ENCODE peak calls at places on chromosomes 16 and 17, in five cellular contexts. T is HEK293T, O is H1, Z is NT2/D1, D is HepG2. B is an unnamed sample.

GRCh38 chr17:61007980-61008379 is 330.3 kb downstream of the BCAS3 start:
- DNase-seq in Z (no peak), D (no peak), T (no peak), O (no peak), B (no peak)

GRCh38 chr16:56514845-56515244 is 5.0 kb downstream of the BBS2 start:
- DNase-seq in Z (no peak), O (no peak), T (no peak), D (no peak), B (no peak)

GRCh38 chr17:32310927-32311568 is 30.9 kb downstream of the C17orf75 start:
- DNase-seq in D (no peak), T (no peak), Z (no peak), O (no peak), B (no peak)

GRCh38 chr16:23504076-23504452 is 6.2 kb downstream of the GGA2 start:
- DNase-seq in O (no peak), D (no peak), T (no peak), Z (no peak), B (no peak)

GRCh38 chr16:3401719-3402397 is 843 bp downstream of the ZNF174 start:
- DNase-seq in D (peak; percentile 18), O (no peak), Z (no peak), T (peak; percentile 40), B (no peak)

GRCh38 chr17:7440823-7441174 is 1.5 kb downstream of the FGF11 start:
- DNase-seq in D (no peak), O (no peak), Z (no peak), T (peak; percentile 25), B (no peak)

GRCh38 chr17:44546711-44547606 is 10.3 kb upstream of the FZD2 start:
- DNase-seq in Z (no peak), D (no peak), O (no peak), T (no peak), B (no peak)

GRCh38 chr16:78022347-78022746 is at the start of gene CLEC3A:
- DNase-seq in D (no peak), O (no peak), Z (no peak), T (no peak), B (no peak)

GRCh38 chr17:39726617-39727016 is 3.7 kb downstream of the MIEN1 start:
- DNase-seq in Z (no peak), D (no peak), T (no peak), O (no peak), B (no peak)

GRCh38 chr16:58299757-58300349 is 5.0 kb upstream of the PRSS54 start:
- DNase-seq in Z (peak; percentile 59), D (peak; percentile 26), O (peak; percentile 38), T (peak; percentile 40), B (no peak)

GRCh38 chr17:42438600-42439567 is 15.8 kb upstream of the CAVIN1 start:
- DNase-seq in Z (no peak), T (no peak), O (no peak), D (peak; percentile 39), B (no peak)

GRCh38 chr16:89094252-89094901 is 725 bp downstream of the ACSF3 start:
- DNase-seq in D (peak; percentile 35), Z (no peak), T (peak; percentile 29), O (no peak), B (no peak)

GRCh38 chr17:29051731-29052130 is 8.8 kb downstream of the PIPOX start:
- DNase-seq in O (no peak), D (no peak), T (no peak), Z (no peak), B (no peak)

GRCh38 chr16:75010427-75010826 is 11.6 kb downstream of the ZNRF1 start:
- DNase-seq in T (no peak), D (no peak), O (no peak), Z (no peak), B (no peak)

GRCh38 chr16:49698416-49698815 is 157.5 kb downstream of the ZNF423 start:
- DNase-seq in Z (no peak), O (no peak), T (peak; percentile 20), D (no peak), B (no peak)

GRCh38 chr16:47504599-47504998 is 43.5 kb downstream of the PHKB start:
- DNase-seq in O (no peak), Z (no peak), D (no peak), T (no peak), B (no peak)

GRCh38 chr17:1144139-1144538 is 35.6 kb downstream of the ABR start:
- DNase-seq in D (no peak), O (no peak), T (no peak), Z (no peak), B (no peak)

GRCh38 chr17:72705905-72706395 is 386.5 kb downstream of the SLC39A11 start:
- DNase-seq in Z (no peak), T (no peak), D (no peak), O (no peak), B (no peak)

GRCh38 chr16:3095869-3096268 is 3.2 kb downstream of the ZSCAN10 start:
- DNase-seq in Z (no peak), D (no peak), T (no peak), O (no peak), B (no peak)

DNA sequence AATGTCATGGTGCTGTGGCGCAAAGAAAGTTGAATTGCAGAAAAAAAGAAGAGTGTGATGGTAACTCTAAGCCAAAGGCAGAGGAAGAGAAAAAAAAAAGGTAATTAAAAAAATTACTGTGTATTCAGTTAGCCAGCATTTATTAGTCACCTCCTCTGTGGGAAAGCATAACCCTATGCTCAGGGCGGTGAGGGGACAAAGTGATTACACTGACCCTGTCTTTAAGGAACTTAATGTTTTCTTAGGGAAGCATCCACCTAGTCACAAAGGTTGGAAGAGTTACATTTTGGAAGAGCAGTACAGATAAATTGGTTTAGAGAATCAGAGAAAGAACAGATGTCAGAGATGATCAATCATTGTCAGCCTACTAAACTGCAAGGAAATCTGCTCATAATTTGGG is 410.3 kb downstream of the CDH11 start:
- DNase-seq in T (no peak), O (no peak), Z (no peak), D (no peak), B (no peak)
- TF ChIP-seq SUZ12 in T (no peak), O (no peak), Z (no peak), D (no peak), B (no peak)

DNA sequence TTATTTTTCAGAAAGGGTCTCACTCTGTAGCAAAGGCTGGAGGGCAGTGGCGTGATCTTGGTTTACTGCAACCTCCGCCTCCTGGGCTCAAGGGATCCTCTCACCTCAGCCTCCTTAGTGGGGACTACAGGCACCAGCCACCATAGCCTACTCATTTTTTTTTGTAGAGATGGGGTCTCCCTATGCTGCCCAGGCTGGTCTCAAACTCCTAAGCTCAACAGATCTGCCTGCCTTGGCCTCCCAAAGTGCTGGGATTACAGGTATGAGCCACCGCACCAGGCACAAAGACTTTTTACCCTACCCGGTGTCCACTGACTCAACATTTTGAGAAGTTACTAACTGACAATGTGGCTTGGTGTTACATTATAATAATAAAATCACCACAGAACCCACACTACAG is 7.2 kb downstream of the GRB2 start:
- DNase-seq in T (no peak), D (no peak), O (no peak), Z (no peak), B (no peak)
- TF ChIP-seq SUZ12 in T (no peak), D (no peak), O (no peak), Z (no peak), B (no peak)

GRCh38 chr16:18788828-18789514 is 1.2 kb downstream of the RPS15A start:
- DNase-seq in O (no peak), T (no peak), Z (no peak), D (no peak), B (no peak)
- TF ChIP-seq SUZ12 in O (no peak), T (no peak), Z (no peak), D (no peak), B (no peak)

GRCh38 chr17:66678827-66679226 is 156.1 kb upstream of the CACNG5 start:
- DNase-seq in T (no peak), O (no peak), Z (no peak), D (no peak), B (no peak)

GRCh38 chr17:66675991-66676371 is 158.9 kb upstream of the CACNG5 start:
- DNase-seq in O (no peak), D (no peak), T (no peak), Z (no peak), B (no peak)

GRCh38 chr17:66678061-66678460 is 156.9 kb upstream of the CACNG5 start:
- DNase-seq in Z (no peak), O (no peak), D (no peak), T (no peak), B (no peak)

GRCh38 chr17:66676421-66676820 is 158.5 kb upstream of the CACNG5 start:
- DNase-seq in Z (no peak), O (no peak), T (no peak), D (no peak), B (no peak)

GRCh38 chr17:66677201-66677981 is 157.5 kb upstream of the CACNG5 start:
- DNase-seq in D (no peak), O (no peak), Z (no peak), T (no peak), B (no peak)
- TF ChIP-seq SUZ12 in D (no peak), O (no peak), Z (no peak), T (no peak), B (no peak)

B was measured in GM12878.